ENCODE peak calls at places on chromosomes 5 and 9, in seven cellular contexts. Q is left ventricle myocardium inferior, X is upper lobe of right lung, A is lower lobe of right lung, M is A549, H is heart left ventricle, Y is transverse colon. U is an unnamed sample.

GRCh38 chr9:131707677-131708612 is 31.9 kb downstream of the RAPGEF1 start:
- DNase-seq in Q (peak; percentile 76), X (peak; percentile 72), A (peak; percentile 78), M (peak; percentile 61), H (peak; percentile 75), Y (peak; percentile 60), U (no peak)

GRCh38 chr9:77697238-77697984 is 49.3 kb upstream of the GNA14 start:
- DNase-seq in Q (no peak), X (no peak), A (no peak), M (no peak), H (no peak), Y (no peak), U (no peak)

GRCh38 chr9:110284211-110284849 is 28.0 kb upstream of the TXN start:
- DNase-seq in Q (no peak), X (no peak), A (no peak), M (no peak), H (no peak), Y (peak; percentile 37), U (no peak)

GRCh38 chr5:43274435-43275114 is 38.6 kb downstream of the HMGCS1 start:
- DNase-seq in Q (no peak), X (peak; percentile 63), A (no peak), M (no peak), H (no peak), Y (no peak), U (no peak)

GRCh38 chr5:169695919-169696490 is 58.9 kb downstream of the DOCK2 start:
- DNase-seq in Q (no peak), X (no peak), A (no peak), M (peak; percentile 86), H (no peak), Y (no peak), U (no peak)

GRCh38 chr5:113043491-113043931 is 66.9 kb downstream of the DCP2 start:
- DNase-seq in Q (peak; percentile 72), X (no peak), A (no peak), M (no peak), H (peak; percentile 81), Y (no peak), U (no peak)

GRCh38 chr9:110994771-110995241 is 43.5 kb downstream of the LPAR1 start:
- DNase-seq in Q (no peak), X (no peak), A (no peak), M (no peak), H (no peak), Y (no peak), U (no peak)

GRCh38 chr5:125815-126214 is 33.8 kb downstream of the PLEKHG4B start:
- DNase-seq in Q (no peak), X (no peak), A (no peak), M (no peak), H (no peak), Y (no peak), U (no peak)

GRCh38 chr5:141919218-141920129 is 4.2 kb upstream of the DELE1 start:
- DNase-seq in Q (no peak), X (no peak), A (no peak), M (no peak), H (no peak), Y (peak; percentile 45), U (no peak)

GRCh38 chr5:95283022-95283615 is 1.8 kb downstream of the MCTP1 start:
- DNase-seq in Q (no peak), X (no peak), A (no peak), M (no peak), H (no peak), Y (no peak), U (no peak)
- H3K4me3 ChIP-seq in Q (peak overlapping the region; percentile 72), X (peak overlapping the region; percentile 58), A (peak overlapping the region; percentile 65), M (peak overlapping the region; percentile 82), H (peak overlapping the region; percentile 58), Y (no peak overlapping the region), U (no peak overlapping the region)

DNA sequence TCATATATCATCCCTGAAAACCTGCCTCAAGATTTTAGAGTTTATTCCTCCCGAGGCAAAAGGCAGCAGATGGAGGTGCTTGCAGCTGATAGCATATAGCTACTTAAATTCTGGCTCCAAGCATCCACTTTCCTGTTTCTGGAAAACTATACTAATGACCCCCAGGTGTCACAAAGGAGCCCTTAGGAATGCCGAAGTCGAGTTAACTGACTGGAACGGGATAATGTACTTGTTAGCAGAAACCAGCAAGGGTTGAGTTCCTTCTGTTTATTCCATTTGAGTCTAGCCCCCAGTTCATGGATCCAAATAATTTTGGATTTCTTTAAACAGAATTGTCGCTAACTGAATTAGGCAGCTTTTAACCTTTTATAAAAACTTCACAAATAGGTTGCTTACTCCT is 44.5 kb downstream of the PTTG1 start:
- DNase-seq in Q (no peak), X (no peak), A (no peak), M (no peak), H (no peak), Y (no peak), U (no peak)
- H3K4me1 ChIP-seq in Q (peaks cover 33% of the 10 kb centered on the region), X (peaks cover 30% of the 10 kb centered on the region), A (peaks cover 36% of the 10 kb centered on the region), M (peaks cover 17% of the 10 kb centered on the region), H (peaks cover 25% of the 10 kb centered on the region), Y (peaks cover 10% of the 10 kb centered on the region), U (peaks cover 35% of the 10 kb centered on the region)

DNA sequence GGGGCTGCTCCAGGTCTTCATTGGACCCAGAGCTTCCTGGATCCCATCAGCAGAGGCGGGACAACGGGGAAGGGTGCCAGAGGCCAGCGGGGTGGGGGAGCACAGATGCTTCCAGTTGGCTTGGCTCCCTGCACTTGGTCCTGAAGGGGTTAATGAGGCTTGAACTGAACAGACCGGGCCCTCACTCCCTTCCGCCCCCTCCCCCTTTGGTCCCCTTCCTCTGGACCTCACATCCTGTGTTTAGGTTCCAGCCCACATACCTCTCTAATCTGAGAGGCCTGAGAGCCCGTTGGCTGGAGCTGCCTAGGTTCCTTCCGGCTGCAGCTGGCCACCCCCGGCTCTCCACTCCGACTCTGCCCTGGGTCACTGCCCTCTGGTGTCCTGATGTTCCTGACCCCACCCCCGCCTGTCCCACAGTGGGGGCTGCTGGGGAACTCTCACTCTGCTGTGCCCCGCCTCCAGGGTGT is 32.3 kb downstream of the PTPA start:
- DNase-seq in Q (peak; percentile 82), X (peak; percentile 73), A (peak; percentile 66), M (no peak), H (peak; percentile 86), Y (peak; percentile 37), U (no peak)
- H3K4me3 ChIP-seq in Q (peak overlapping the region; percentile 71), X (peak overlapping the region; percentile 11), A (peak overlapping the region; percentile 15), M (no peak overlapping the region), H (peak overlapping the region; percentile 57), Y (no peak overlapping the region), U (no peak overlapping the region)

GRCh38 chr9:136796238-136796774 is at the start of gene CCDC183:
- DNase-seq in Q (no peak), X (no peak), A (no peak), M (no peak), H (no peak), Y (no peak), U (no peak)
- H3K4me1 ChIP-seq in Q (peaks cover 89% of the 10 kb centered on the region), X (peaks cover 32% of the 10 kb centered on the region), A (peaks cover 47% of the 10 kb centered on the region), M (peaks cover 35% of the 10 kb centered on the region), H (peaks cover 60% of the 10 kb centered on the region), Y (peaks cover 14% of the 10 kb centered on the region), U (peaks cover 39% of the 10 kb centered on the region)

U was measured in CD8-positive, alpha-beta memory T cell.